ENCODE peak calls at places on chromosomes 2 and 18, in five cellular contexts. X is neural progenitor cell, C is GM23248, Z is GM23338, H is SK-N-SH. K is an unnamed sample. For H3F3A and H3K4me1, the result is how much of the 10 kb centered on the place peaks cover.

GRCh38 chr2:68124321-68124720 is 33.4 kb upstream of the PNO1 start:
- DNase-seq in X (no peak), C (peak), Z (no peak), H (no peak), K (peak)

GRCh38 chr2:46034535-46034934 is 262.7 kb upstream of the EPAS1 start:
- DNase-seq in X (no peak), C (no peak), Z (no peak), H (no peak), K (no peak)

GRCh38 chr18:79353238-79353637 is 42.5 kb upstream of the NFATC1 start:
- DNase-seq in X (peak), C (no peak), Z (peak), H (peak), K (peak)

GRCh38 chr18:67783215-67783946 is 266.9 kb upstream of the DSEL start:
- DNase-seq in X (no peak), C (peak), Z (no peak), H (no peak), K (peak)

GRCh38 chr18:26547302-26548143 is 830 bp downstream of the KCTD1 start:
- DNase-seq in X (peak), C (peak), Z (peak), H (peak), K (no peak)

GRCh38 chr18:78934551-78935225 is 44.9 kb upstream of the SALL3 start:
- DNase-seq in X (no peak), C (no peak), Z (no peak), H (no peak), K (no peak)

GRCh38 chr2:236273126-236273525 is 8.9 kb upstream of the ASB18 start:
- DNase-seq in X (no peak), C (no peak), Z (no peak), H (no peak), K (peak)

GRCh38 chr2:47189635-47190034 is 34.5 kb upstream of the STPG4 start:
- DNase-seq in X (no peak), C (peak), Z (no peak), H (no peak), K (peak)

GRCh38 chr18:36158261-36158867 is 28.7 kb downstream of the ELP2 start:
- DNase-seq in X (no peak), C (peak), Z (no peak), H (no peak), K (no peak)

GRCh38 chr2:45849491-45850283 is 198.2 kb downstream of the PRKCE start:
- DNase-seq in X (no peak), C (peak), Z (no peak), H (no peak), K (peak)

GRCh38 chr2:45845058-45845457 is 193.6 kb downstream of the PRKCE start:
- DNase-seq in X (no peak), C (no peak), Z (no peak), H (no peak), K (no peak)

GRCh38 chr2:147045113-147045512 is 799.7 kb upstream of the ACVR2A start:
- DNase-seq in X (peak), C (peak), Z (peak), H (peak), K (peak)

GRCh38 chr18:49898421-49898820 is 85.1 kb upstream of the ACAA2 start:
- DNase-seq in X (peak), C (peak), Z (peak), H (no peak), K (peak)

GRCh38 chr2:21396252-21396651 is 272.5 kb downstream of the TDRD15 start:
- DNase-seq in X (no peak), C (no peak), Z (no peak), H (no peak), K (no peak)

GRCh38 chr2:194819367-194819766 is 837.7 kb upstream of the SLC39A10 start:
- DNase-seq in X (peak), C (no peak), Z (peak), H (no peak), K (peak)

GRCh38 chr18:54958711-54959625 is at the start of gene CCDC68:
- DNase-seq in X (peak), C (peak), Z (peak), H (no peak), K (peak)

GRCh38 chr2:144152817-144153271 is 367.1 kb downstream of the ZEB2 start:
- DNase-seq in X (peak), C (peak), Z (peak), H (no peak), K (peak)

GRCh38 chr2:208586516-208586915 is 179.9 kb downstream of the PTH2R start:
- DNase-seq in X (no peak), C (no peak), Z (no peak), H (no peak), K (no peak)

GRCh38 chr2:86054539-86055082 is 51.1 kb downstream of the POLR1A start:
- DNase-seq in X (no peak), C (no peak), Z (no peak), H (no peak), K (no peak)

GRCh38 chr2:88624477-88624876 is 2.8 kb downstream of the EIF2AK3 start:
- DNase-seq in X (no peak), C (no peak), Z (no peak), H (no peak), K (no peak)

GRCh38 chr2:88621432-88621831 is 5.8 kb downstream of the EIF2AK3 start:
- DNase-seq in X (no peak), C (no peak), Z (no peak), H (no peak), K (no peak)

GRCh38 chr2:88620015-88620414 is 7.2 kb downstream of the EIF2AK3 start:
- DNase-seq in X (no peak), C (no peak), Z (no peak), H (no peak), K (no peak)

GRCh38 chr2:88626171-88627054 is 851 bp downstream of the EIF2AK3 start:
- DNase-seq in X (peak), C (peak), Z (peak), H (peak), K (peak)

GRCh38 chr2:88622307-88622706 is 5.0 kb downstream of the EIF2AK3 start:
- DNase-seq in X (no peak), C (no peak), Z (no peak), H (peak), K (no peak)
- H3F3A ChIP-seq in X (under half), C (under half), Z (under half), H (under half), K (under half)

GRCh38 chr2:43556256-43556655 is 39.6 kb downstream of the THADA start:
- DNase-seq in X (no peak), C (no peak), Z (no peak), H (no peak), K (no peak)

GRCh38 chr2:43553341-43553855 is 42.4 kb downstream of the THADA start:
- DNase-seq in X (peak), C (no peak), Z (no peak), H (no peak), K (no peak)
- H3K4me1 ChIP-seq in X (under half), C (under half), Z (under half), H (under half), K (under half)

GRCh38 chr2:28422903-28423741 is 30.5 kb downstream of the FOSL2 start:
- DNase-seq in X (no peak), C (no peak), Z (no peak), H (no peak), K (no peak)

GRCh38 chr2:28419003-28419704 is 26.5 kb downstream of the FOSL2 start:
- DNase-seq in X (peak), C (no peak), Z (peak), H (no peak), K (no peak)

GRCh38 chr2:28419705-28420270 is 27.1 kb downstream of the FOSL2 start:
- DNase-seq in X (no peak), C (no peak), Z (no peak), H (no peak), K (no peak)

GRCh38 chr2:28423856-28424605 is 31.4 kb downstream of the FOSL2 start:
- DNase-seq in X (no peak), C (no peak), Z (no peak), H (peak), K (no peak)

DNA sequence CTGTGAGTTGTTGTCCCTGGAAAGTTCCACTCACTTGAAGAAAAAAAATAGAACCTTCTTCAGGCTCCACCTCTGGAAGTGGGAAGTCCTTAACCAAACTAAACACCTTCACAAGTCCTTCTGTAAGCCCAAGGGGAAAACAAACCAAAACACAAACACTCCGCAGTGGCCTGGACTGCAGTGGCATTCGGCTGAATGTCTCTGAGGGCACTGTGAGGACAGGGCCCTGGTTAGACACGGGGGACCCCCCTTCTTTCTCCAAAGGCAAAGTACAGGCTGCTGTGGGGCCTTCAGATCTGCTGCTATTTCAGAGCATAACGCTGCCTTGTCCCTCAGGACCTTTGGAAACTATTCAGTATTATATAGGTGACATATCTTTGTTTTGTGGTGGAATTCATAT is 28.1 kb downstream of the FOSL2 start:
- DNase-seq in X (no peak), C (no peak), Z (no peak), H (no peak), K (no peak)
- H3F3A ChIP-seq in X (under half), C (half or more), Z (under half), H (under half), K (under half)

DNA sequence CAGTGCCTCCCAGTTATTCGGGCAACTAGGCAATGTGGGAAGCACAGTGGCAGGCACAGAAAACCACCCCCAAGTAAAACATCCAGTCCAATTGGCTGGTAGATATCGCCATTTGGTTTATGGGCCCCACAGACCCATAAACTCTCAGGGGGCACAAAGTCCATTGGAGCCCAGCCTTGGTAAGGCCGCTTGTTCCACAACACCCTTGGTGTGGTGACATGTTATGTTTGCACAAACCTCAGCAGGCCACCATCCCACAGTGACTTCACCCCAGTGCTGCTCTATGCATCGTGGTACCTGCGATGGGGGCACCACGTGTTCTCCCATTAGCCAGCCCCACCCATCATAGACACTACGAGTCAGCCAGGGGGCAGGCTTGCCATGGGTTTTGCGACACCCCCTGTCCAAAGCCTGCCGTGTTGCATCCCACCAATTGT is 18.5 kb downstream of the PHOSPHO2 start:
- DNase-seq in X (no peak), C (no peak), Z (no peak), H (no peak), K (no peak)
- H3K4me1 ChIP-seq in X (under half), C (under half), Z (under half), H (half or more), K (under half)

K was measured in PC-3.